ENCODE peak calls at places on chromosomes 12 and 14, in nine cellular contexts. A is lung; T is GM23338; S is thoracic aorta; X is left ventricle myocardium inferior; H is upper lobe of left lung; Y is CD8-positive, alpha-beta memory T cell; Q is neural progenitor cell; K is psoas muscle. E is an unnamed sample.

GRCh38 chr14:53430870-53431269 is 277.7 kb upstream of the DDHD1 start:
- DNase-seq in X (no peak), T (no peak), A (no peak), Y (no peak), S (no peak), H (no peak), K (no peak), Q (no peak), E (no peak)

GRCh38 chr12:124804011-124804621 is 59.5 kb downstream of the SCARB1 start:
- DNase-seq in A (peak; percentile 73), H (peak; percentile 48), S (peak; percentile 17), K (peak; percentile 47), T (peak; percentile 51), Q (peak; percentile 27), Y (no peak), X (no peak), E (no peak)

GRCh38 chr14:60561845-60562746 is 53.1 kb downstream of the SIX6 start:
- DNase-seq in T (peak; percentile 94), H (no peak), K (peak; percentile 31), Q (peak; percentile 91), S (no peak), Y (no peak), A (no peak), X (no peak), E (peak; percentile 42)

GRCh38 chr12:108798551-108799221 is 58.7 kb downstream of the SSH1 start:
- DNase-seq in S (no peak), K (no peak), X (no peak), T (no peak), A (no peak), H (no peak), Q (no peak), Y (no peak), E (no peak)

GRCh38 chr14:26636571-26636970 is 38.7 kb upstream of the NOVA1 start:
- DNase-seq in X (no peak), K (no peak), H (no peak), A (no peak), T (no peak), Q (no peak), Y (no peak), S (no peak), E (no peak)

GRCh38 chr12:112413846-112414625 is 4.6 kb upstream of the RPL6 start:
- DNase-seq in A (no peak), K (no peak), Y (no peak), T (no peak), X (no peak), S (no peak), H (no peak), Q (no peak), E (no peak)

GRCh38 chr12:104718581-104718980 is 239.5 kb downstream of the SLC41A2 start:
- DNase-seq in K (no peak), Y (no peak), T (no peak), A (peak; percentile 65), X (no peak), Q (no peak), S (no peak), H (no peak), E (no peak)

GRCh38 chr14:55097894-55098560 is 31.0 kb upstream of the LGALS3 start:
- DNase-seq in H (no peak), A (no peak), K (no peak), Q (no peak), T (no peak), X (no peak), S (no peak), Y (peak; percentile 6), E (peak; percentile 50)

GRCh38 chr12:26297386-26298070 is 102.2 kb downstream of the SSPN start:
- DNase-seq in H (no peak), K (no peak), Y (no peak), X (no peak), T (no peak), S (no peak), A (no peak), Q (no peak), E (no peak)

GRCh38 chr12:22101749-22102243 is 55.8 kb downstream of the CMAS start:
- DNase-seq in K (peak; percentile 42), S (no peak), T (no peak), Q (no peak), H (no peak), A (peak; percentile 47), Y (no peak), X (no peak), E (no peak)

GRCh38 chr12:49264466-49264872 is 413 bp upstream of the TUBA1C start:
- DNase-seq in H (peak; percentile 93), Q (peak; percentile 59), S (no peak), X (no peak), K (no peak), A (no peak), Y (no peak), T (no peak), E (no peak)

GRCh38 chr12:82593901-82594396 is 92.8 kb upstream of the TMTC2 start:
- DNase-seq in K (no peak), T (no peak), Q (no peak), Y (no peak), X (no peak), A (no peak), S (no peak), H (no peak), E (no peak)

GRCh38 chr12:94010307-94010706 is 138.1 kb upstream of the PLXNC1 start:
- DNase-seq in H (no peak), Q (peak; percentile 32), K (no peak), A (no peak), S (no peak), T (peak; percentile 92), Y (no peak), X (no peak), E (no peak)
- H3K4me3 ChIP-seq in H (no peak overlapping the region), Q (no peak overlapping the region), K (no peak overlapping the region), A (no peak overlapping the region), S (no peak overlapping the region), T (no peak overlapping the region), Y (no peak overlapping the region), X (no peak overlapping the region), E (no peak overlapping the region)

DNA sequence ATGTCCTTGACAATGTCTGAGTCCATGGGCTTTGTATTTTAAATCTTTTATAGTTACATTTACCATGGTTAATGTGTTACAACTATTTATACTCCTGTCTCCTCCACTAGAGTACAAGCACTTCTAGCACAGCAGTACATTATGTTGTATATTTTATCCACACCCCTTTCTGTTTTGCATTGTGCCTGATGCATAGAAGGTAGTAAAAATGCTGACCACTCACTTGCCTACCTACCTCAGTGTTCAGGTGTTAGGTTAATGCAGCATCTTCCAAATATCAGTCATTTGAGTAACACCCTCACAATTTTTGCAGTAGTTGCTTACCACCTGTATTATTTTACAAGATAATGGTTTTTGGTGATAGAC is 31.1 kb upstream of the SLC38A2 start:
- DNase-seq in H (no peak), Q (no peak), A (no peak), K (no peak), Y (no peak), T (no peak), S (no peak), X (no peak), E (no peak)
- H3K4me1 ChIP-seq in H (peaks cover 3% of the 10 kb centered on the region), Q (peaks cover 6% of the 10 kb centered on the region), A (peaks cover 22% of the 10 kb centered on the region), K (peaks cover 40% of the 10 kb centered on the region), Y (peaks cover 9% of the 10 kb centered on the region), T (peaks cover 26% of the 10 kb centered on the region), S (peaks cover 29% of the 10 kb centered on the region), X (peaks cover 61% of the 10 kb centered on the region), E (no peaks in the 10 kb centered on the region)

GRCh38 chr14:47189911-47190503 is 485.4 kb downstream of the MDGA2 start:
- DNase-seq in K (no peak), S (no peak), A (no peak), T (no peak), X (no peak), Q (no peak), Y (no peak), H (no peak), E (no peak)

GRCh38 chr14:47191693-47192092 is 483.7 kb downstream of the MDGA2 start:
- DNase-seq in Y (no peak), S (no peak), K (no peak), Q (no peak), T (no peak), H (no peak), A (no peak), X (no peak), E (no peak)

DNA sequence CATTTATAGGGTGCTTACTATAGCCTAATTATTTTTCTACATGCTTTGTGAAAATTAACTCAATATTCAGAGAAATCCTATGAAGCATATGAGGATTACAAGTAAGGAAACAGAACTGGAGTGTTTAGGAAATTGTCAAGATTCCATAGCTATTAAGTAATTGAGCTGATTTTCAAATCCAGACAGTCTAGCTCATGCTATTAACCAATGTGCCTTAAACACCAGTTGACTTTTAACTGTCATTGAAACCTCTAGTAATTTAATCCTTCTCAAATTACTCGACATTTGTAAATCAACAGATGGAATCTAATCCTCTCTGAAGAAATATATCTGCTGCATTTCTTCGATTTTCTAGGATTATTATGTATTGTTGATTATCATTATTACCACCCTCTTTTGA is 488.9 kb downstream of the MDGA2 start:
- DNase-seq in S (no peak), X (no peak), H (no peak), Y (no peak), T (no peak), A (no peak), K (no peak), Q (no peak), E (no peak)
- H3K27ac ChIP-seq in S (no peak overlapping the region), X (no peak overlapping the region), H (no peak overlapping the region), Y (no peak overlapping the region), T (no peak overlapping the region), A (no peak overlapping the region), K (no peak overlapping the region), Q (no peak overlapping the region), E (no peak overlapping the region)

DNA sequence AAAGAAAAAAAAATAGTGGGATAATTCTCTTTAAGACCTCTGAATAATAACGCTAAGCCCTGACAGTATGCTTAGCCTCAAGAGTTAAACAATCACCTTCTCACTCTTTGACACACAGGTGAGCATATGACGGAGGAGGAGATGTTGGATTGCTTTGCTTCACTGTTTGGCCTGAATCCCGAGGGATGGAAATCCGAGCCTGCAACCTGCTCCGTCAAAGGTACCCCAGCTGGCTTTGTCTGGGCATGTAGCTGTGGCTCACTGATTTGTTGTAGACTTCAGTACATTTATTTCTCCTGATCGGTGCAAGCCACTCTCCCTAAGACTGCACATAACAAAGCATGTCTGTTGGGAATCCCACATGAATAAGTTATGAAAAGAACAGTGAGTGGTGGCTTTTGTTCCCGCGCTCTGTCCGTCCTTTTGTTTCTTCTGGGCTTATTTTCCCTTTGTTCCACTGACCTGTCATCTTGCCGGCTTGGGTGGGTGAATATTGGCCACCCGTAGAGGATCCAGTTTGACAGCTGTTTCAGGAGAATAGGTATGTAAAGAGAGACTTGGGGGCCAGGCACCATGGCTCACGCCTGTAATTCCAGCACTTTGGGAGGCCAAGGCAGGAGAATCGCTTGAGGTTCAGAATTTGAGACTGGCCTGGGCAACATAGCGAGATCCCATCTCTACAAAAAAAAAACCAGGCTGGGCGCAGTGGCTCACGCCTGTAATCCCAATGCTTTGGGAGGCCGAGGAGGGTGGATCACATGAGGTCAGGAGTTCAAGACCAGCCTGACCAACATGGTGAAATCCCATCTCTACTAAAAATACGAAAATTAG is 20.1 kb upstream of the BCL7A start:
- DNase-seq in K (no peak), Q (peak; percentile 69), Y (no peak), T (peak; percentile 39), A (no peak), X (no peak), S (no peak), H (no peak), E (no peak)
- H3K4me3 ChIP-seq in K (no peak overlapping the region), Q (no peak overlapping the region), Y (no peak overlapping the region), T (no peak overlapping the region), A (no peak overlapping the region), X (no peak overlapping the region), S (no peak overlapping the region), H (no peak overlapping the region), E (no peak overlapping the region)

GRCh38 chr14:93044116-93044515 is 71.6 kb downstream of the ITPK1 start:
- DNase-seq in Y (no peak), Q (no peak), T (no peak), S (no peak), X (no peak), A (no peak), H (no peak), K (no peak), E (no peak)
- H3K4me1 ChIP-seq in Y (peaks cover 5% of the 10 kb centered on the region), Q (peaks cover 43% of the 10 kb centered on the region), T (peaks cover 56% of the 10 kb centered on the region), S (peaks cover 47% of the 10 kb centered on the region), X (peaks cover 100% of the 10 kb centered on the region), A (peaks cover 15% of the 10 kb centered on the region), H (peaks cover 72% of the 10 kb centered on the region), K (peaks cover 36% of the 10 kb centered on the region), E (peaks cover 7% of the 10 kb centered on the region)